ENCODE peak calls at places on chromosomes 3 and 15, in eight cellular contexts. A is GDM1, P is skeletal muscle cell, H is HEK293T, X is ovary, L is iris pigment epithelial cell, G is glutamatergic neuron, K is frontal cortex. B is an unnamed sample.

GRCh38 chr3:107861904-107862303 is 228.9 kb downstream of the CD47 start:
- DNase-seq in G (no peak), L (no peak), H (no peak), K (no peak), A (no peak), X (no peak), P (no peak), B (no peak)

GRCh38 chr3:71035886-71036285 is 547.6 kb downstream of the FOXP1 start:
- DNase-seq in A (no peak), K (no peak), X (no peak), P (no peak), H (no peak), L (no peak), G (no peak), B (no peak)

GRCh38 chr3:106018111-106018510 is 149.3 kb upstream of the CBLB start:
- DNase-seq in K (no peak), L (peak; percentile 39), H (no peak), X (no peak), G (no peak), P (no peak), A (no peak), B (no peak)

GRCh38 chr15:43293402-43293801 is 26.7 kb upstream of the TGM5 start:
- DNase-seq in P (no peak), H (no peak), A (no peak), G (peak; percentile 40), X (no peak), K (no peak), L (no peak), B (no peak)

GRCh38 chr3:115885621-115886020 is 262.3 kb downstream of the GAP43 start:
- DNase-seq in H (peak; percentile 10), P (no peak), G (no peak), X (no peak), K (no peak), A (no peak), L (peak; percentile 11), B (no peak)

GRCh38 chr15:22780267-22780666 is 6.2 kb upstream of the NIPA1 start:
- DNase-seq in H (no peak), L (no peak), G (no peak), A (no peak), P (no peak), X (no peak), K (no peak), B (no peak)

GRCh38 chr3:34948431-34948971 is 690.8 kb upstream of the ARPP21 start:
- DNase-seq in G (no peak), H (no peak), K (no peak), A (no peak), L (peak; percentile 7), P (no peak), X (no peak), B (no peak)

GRCh38 chr3:194875581-194876402 is 190.1 kb downstream of the FAM43A start:
- DNase-seq in L (no peak), A (no peak), X (no peak), G (peak; percentile 44), K (no peak), P (no peak), H (no peak), B (no peak)

GRCh38 chr3:17307482-17307881 is 422.7 kb downstream of the PLCL2 start:
- DNase-seq in X (no peak), P (no peak), G (no peak), A (no peak), K (no peak), L (no peak), H (no peak), B (no peak)

GRCh38 chr3:82496890-82497560 is 735.6 kb upstream of the GBE1 start:
- DNase-seq in G (peak; percentile 36), L (no peak), K (no peak), X (no peak), P (no peak), A (no peak), H (peak; percentile 16), B (no peak)

GRCh38 chr3:107846282-107846852 is 244.5 kb downstream of the CD47 start:
- DNase-seq in G (peak; percentile 87), L (peak; percentile 70), H (peak; percentile 77), X (peak; percentile 66), P (peak; percentile 12), A (no peak), K (peak; percentile 18), B (peak; percentile 49)

B was measured in fibroblast of the conjunctiva.